ENCODE peak calls at places on chromosomes 5 and 9, in five cellular contexts. V, H, C, T and U are unnamed samples. For H3K4me1, the result is how much of the 10 kb centered on the place peaks cover.

GRCh38 chr9:33233659-33234335 is 6.2 kb upstream of the SPINK4 start:
- DNase-seq in T (peak), C (no peak), V (no peak), H (peak), U (peak)

GRCh38 chr5:34483442-34484033 is 172.6 kb upstream of the RAI14 start:
- DNase-seq in C (peak), H (no peak), T (no peak), V (no peak), U (no peak)

GRCh38 chr5:54309237-54309636 is 1.1 kb downstream of the ARL15 start:
- DNase-seq in C (no peak), V (no peak), T (no peak), H (no peak), U (no peak)

GRCh38 chr5:40410231-40410861 is 269.4 kb upstream of the PTGER4 start:
- DNase-seq in V (peak), T (no peak), C (no peak), H (no peak), U (no peak)

GRCh38 chr5:71974165-71974564 is 133.1 kb upstream of the MAP1B start:
- DNase-seq in T (no peak), H (no peak), V (no peak), C (no peak), U (no peak)

GRCh38 chr5:122858451-122858850 is 13.0 kb downstream of the SNX24 start:
- DNase-seq in V (no peak), C (no peak), H (no peak), T (no peak), U (no peak)

GRCh38 chr9:114270120-114270975 is 52.5 kb upstream of the ORM1 start:
- DNase-seq in H (no peak), V (no peak), C (no peak), T (no peak), U (peak)

GRCh38 chr9:134965851-134966250 is 48.1 kb upstream of the FCN1 start:
- DNase-seq in H (no peak), T (no peak), C (no peak), V (no peak), U (peak)

GRCh38 chr5:78903936-78904335 is 81.2 kb downstream of the ARSB start:
- DNase-seq in T (no peak), V (no peak), H (no peak), C (no peak), U (no peak)

GRCh38 chr9:111992523-111992922 is 95.9 kb downstream of the UGCG start:
- DNase-seq in V (no peak), T (no peak), C (no peak), H (peak), U (no peak)

GRCh38 chr5:175683231-175683630 is 25.4 kb downstream of the HRH2 start:
- DNase-seq in C (no peak), V (no peak), H (no peak), T (peak), U (no peak)
- H3K27ac ChIP-seq in C (no peak), V (no peak), H (no peak), T (no peak), U (no peak)

GRCh38 chr5:159198063-159199036 is 11.0 kb downstream of the RNF145 start:
- DNase-seq in C (no peak), H (no peak), T (no peak), V (no peak), U (no peak)
- H3K4me1 ChIP-seq in C (under half), H (under half), T (under half), V (under half), U (under half)

DNA sequence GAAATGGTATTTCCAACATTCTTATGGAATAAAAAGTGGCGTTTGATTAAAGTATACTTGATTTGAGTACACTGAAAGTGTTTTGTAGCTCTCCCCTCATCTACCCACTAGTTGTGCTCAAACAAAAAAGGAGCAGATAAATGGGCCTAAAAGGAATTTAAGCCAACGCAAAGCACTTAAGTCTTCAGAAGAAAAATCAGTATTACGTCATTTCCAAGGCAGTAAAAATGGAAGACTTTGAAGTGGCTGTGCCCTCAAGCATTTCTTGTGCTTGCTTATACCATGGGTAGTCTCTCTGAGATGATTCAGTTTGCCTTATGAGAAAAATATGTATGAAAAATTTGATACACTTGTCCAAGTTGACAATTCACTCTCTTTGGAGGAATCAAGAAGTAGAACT is 279.9 kb upstream of the CD180 start:
- DNase-seq in C (no peak), T (no peak), H (no peak), V (no peak), U (no peak)
- H3K27ac ChIP-seq in C (no peak), T (peak), H (no peak), V (no peak), U (no peak)

DNA sequence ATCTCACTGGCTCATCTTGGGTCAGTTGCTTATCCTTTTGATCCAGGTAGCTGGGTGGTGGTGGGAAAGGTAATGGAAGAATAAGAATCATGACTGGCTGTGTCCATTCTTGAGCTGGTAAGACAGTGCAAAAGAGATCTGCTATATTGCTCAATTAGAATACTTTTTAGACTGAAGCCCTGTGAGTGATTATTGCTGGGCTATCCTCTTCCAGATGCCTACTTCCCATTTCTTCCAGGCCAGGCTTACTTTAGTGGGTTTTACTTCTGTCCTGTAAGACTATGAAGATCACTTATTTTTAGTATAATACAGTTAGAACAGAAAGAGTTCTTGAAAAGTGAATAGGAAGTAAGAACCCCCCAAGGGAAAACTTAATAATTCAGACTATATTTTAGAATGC is 7.2 kb downstream of the MARCHF6 start:
- DNase-seq in H (no peak), C (no peak), V (no peak), T (no peak), U (no peak)
- H3K4me1 ChIP-seq in H (under half), C (under half), V (under half), T (under half), U (under half)

GRCh38 chr5:107875834-107876233 is 205.1 kb upstream of the EFNA5 start:
- DNase-seq in T (no peak), C (peak), H (peak), V (no peak), U (no peak)
- H3K27ac ChIP-seq in T (no peak), C (no peak), H (no peak), V (no peak), U (no peak)

DNA sequence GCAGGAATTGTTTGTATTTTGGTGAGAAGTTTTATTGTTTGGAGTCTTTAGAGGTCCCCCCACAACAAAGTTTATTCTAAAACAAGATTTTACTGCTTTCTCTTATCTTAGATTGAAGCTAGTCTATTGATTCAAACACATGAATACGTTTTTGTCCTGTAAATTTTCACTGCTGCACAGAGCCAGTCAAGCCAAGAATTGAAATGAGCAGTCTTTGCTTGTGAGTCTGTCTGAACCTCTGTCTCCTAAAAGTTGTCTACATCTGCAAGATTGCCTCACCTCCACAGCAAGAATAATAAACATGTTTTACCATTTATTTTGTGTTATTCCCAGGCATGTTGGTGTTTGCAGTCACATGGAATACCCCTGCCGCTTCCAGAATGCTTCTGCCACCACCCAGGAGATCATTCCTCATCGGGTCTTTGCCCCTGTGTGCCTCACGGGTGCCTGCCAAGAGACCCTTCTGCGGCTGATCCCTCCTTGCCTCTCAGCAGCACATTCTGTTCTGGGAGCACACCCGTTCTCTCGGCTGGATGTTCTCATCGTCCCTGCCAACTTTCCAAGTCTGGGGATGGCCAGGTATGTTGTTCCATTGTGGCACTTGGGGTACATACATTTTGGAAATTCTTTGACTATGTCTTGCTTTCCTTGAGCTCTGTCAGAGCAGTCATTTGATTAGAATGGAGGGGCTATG is 74.1 kb downstream of the AOPEP start:
- DNase-seq in C (no peak), T (no peak), V (no peak), H (no peak), U (no peak)
- H3K4me1 ChIP-seq in C (under half), T (under half), V (under half), H (under half), U (under half)

DNA sequence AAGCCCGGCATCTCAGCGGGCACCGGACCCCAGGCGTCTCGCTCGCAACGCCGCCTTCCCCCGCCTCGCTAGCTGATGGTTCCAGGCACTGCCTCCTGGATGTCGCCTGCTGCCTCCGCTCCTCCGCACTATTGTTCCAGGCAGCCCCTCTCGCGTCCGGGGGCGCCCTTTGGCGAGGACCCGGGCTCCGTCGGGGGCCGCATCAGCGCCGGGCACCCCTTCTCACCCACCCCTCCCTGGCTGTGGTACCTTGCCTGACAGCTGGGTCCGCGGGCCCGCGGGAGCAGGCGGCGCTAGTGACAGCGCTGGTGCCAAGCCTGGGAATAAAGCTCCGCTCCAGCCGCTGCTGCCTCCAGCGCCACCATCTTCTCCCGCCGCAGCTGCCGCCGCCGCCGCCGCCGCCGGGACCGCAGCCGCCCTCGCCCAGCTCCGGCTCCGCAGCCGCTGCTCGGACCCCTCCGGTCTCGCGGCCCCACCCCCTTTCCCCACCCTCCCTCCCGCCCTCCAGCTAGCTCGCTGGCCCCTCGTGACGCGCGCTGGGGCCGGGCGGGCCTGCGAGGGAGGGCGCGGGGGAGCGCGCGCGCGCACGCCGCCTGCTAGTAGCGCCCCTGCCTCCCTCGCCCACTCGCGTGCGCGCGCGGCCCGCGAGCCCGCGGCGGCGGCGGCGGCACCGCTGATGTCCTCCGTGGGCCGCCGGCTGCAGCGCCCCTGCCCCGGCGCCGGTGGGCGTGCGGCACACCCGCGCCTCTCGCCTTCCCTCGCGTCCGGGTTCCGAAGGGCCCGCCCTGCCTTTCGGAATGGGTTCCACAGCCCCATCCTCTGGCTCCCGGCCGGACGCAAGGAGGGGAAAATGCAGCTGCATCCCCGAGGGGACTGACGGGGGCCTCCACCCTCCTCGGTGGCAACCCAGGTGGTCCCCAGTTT is at the start of gene APBA1:
- DNase-seq in C (peak), T (peak), H (no peak), V (peak), U (peak)
- H3K27ac ChIP-seq in C (peak), T (peak), H (peak), V (no peak), U (peak)